ENCODE peak calls at places on chromosomes 12 and 14, in ten cellular contexts. B, O, Y, C, E, D, A, G, J and U are unnamed samples.

GRCh38 chr14:95727084-95727700 is 13.3 kb upstream of the TCL1A start:
- DNase-seq in B (no peak), O (no peak), Y (no peak), C (no peak), E (no peak), D (no peak), A (no peak), G (no peak), J (no peak), U (no peak)

GRCh38 chr12:74725154-74725553 is 187.5 kb downstream of the ATXN7L3B start:
- DNase-seq in B (no peak), O (no peak), Y (no peak), C (no peak), E (no peak), D (no peak), A (no peak), G (no peak), J (peak), U (no peak)

GRCh38 chr12:3727877-3728632 is 24.9 kb downstream of the CRACR2A start:
- DNase-seq in B (peak), O (no peak), Y (no peak), C (peak), E (no peak), D (no peak), A (no peak), G (peak), J (no peak), U (no peak)

GRCh38 chr12:113161415-113162016 is 12.0 kb downstream of the CFAP73 start:
- DNase-seq in B (no peak), O (no peak), Y (peak), C (no peak), E (peak), D (peak), A (no peak), G (no peak), J (no peak), U (no peak)

GRCh38 chr12:41509655-41510054 is 321.5 kb downstream of the PDZRN4 start:
- DNase-seq in B (no peak), O (no peak), Y (no peak), C (no peak), E (no peak), D (no peak), A (no peak), G (no peak), J (no peak), U (no peak)

GRCh38 chr12:7756993-7757392 is 8.0 kb upstream of the NANOGNB start:
- DNase-seq in B (no peak), O (no peak), Y (no peak), C (no peak), E (no peak), D (no peak), A (no peak), G (no peak), J (no peak), U (no peak)

GRCh38 chr12:3658327-3659163 is 94.4 kb downstream of the CRACR2A start:
- DNase-seq in B (peak), O (peak), Y (no peak), C (peak), E (peak), D (peak), A (peak), G (peak), J (no peak), U (no peak)

GRCh38 chr14:35944847-35945246 is 118.7 kb downstream of the BRMS1L start:
- DNase-seq in B (no peak), O (no peak), Y (no peak), C (no peak), E (peak), D (peak), A (no peak), G (no peak), J (peak), U (no peak)

GRCh38 chr12:52121848-52122838 is 42.6 kb downstream of the SMIM41 start:
- DNase-seq in B (peak), O (peak), Y (no peak), C (peak), E (peak), D (no peak), A (peak), G (peak), J (peak), U (peak)

GRCh38 chr14:71113376-71113775 is 206.1 kb downstream of the PCNX1 start:
- DNase-seq in B (peak), O (no peak), Y (no peak), C (no peak), E (no peak), D (no peak), A (no peak), G (no peak), J (no peak), U (no peak)

GRCh38 chr12:57320639-57321038 is 69.7 kb upstream of the STAC3 start:
- DNase-seq in B (no peak), O (no peak), Y (no peak), C (no peak), E (no peak), D (no peak), A (no peak), G (no peak), J (no peak), U (no peak)

GRCh38 chr12:63844391-63845341 is at the start of gene SRGAP1:
- DNase-seq in B (peak), O (no peak), Y (no peak), C (no peak), E (peak), D (peak), A (peak), G (no peak), J (peak), U (peak)

GRCh38 chr14:75205586-75205985 is 29.2 kb upstream of the TMED10 start:
- DNase-seq in B (peak), O (no peak), Y (no peak), C (no peak), E (no peak), D (no peak), A (no peak), G (no peak), J (no peak), U (no peak)

GRCh38 chr12:21677622-21678277 is 20.1 kb upstream of the LDHB start:
- DNase-seq in B (no peak), O (no peak), Y (no peak), C (no peak), E (no peak), D (no peak), A (no peak), G (no peak), J (no peak), U (no peak)

GRCh38 chr12:48973531-48973930 is 2.0 kb upstream of the WNT10B start:
- DNase-seq in B (peak), O (no peak), Y (no peak), C (no peak), E (no peak), D (no peak), A (peak), G (no peak), J (no peak), U (no peak)

GRCh38 chr14:96053236-96053599 is 14.1 kb downstream of the C14orf132 start:
- DNase-seq in B (no peak), O (no peak), Y (no peak), C (no peak), E (no peak), D (no peak), A (no peak), G (no peak), J (no peak), U (no peak)

GRCh38 chr12:28446031-28446430 is 255.8 kb downstream of the CCDC91 start:
- DNase-seq in B (no peak), O (no peak), Y (no peak), C (no peak), E (no peak), D (no peak), A (no peak), G (no peak), J (no peak), U (no peak)

GRCh38 chr12:100445081-100445481 is 28.6 kb upstream of the NR1H4 start:
- DNase-seq in B (no peak), O (no peak), Y (no peak), C (no peak), E (no peak), D (no peak), A (no peak), G (no peak), J (no peak), U (no peak)

GRCh38 chr14:100039903-100040302 is 25.3 kb upstream of the EVL start:
- DNase-seq in B (no peak), O (no peak), Y (no peak), C (no peak), E (no peak), D (no peak), A (no peak), G (no peak), J (no peak), U (no peak)

GRCh38 chr12:25558566-25558965 is 5.5 kb upstream of the LMNTD1 start:
- DNase-seq in B (peak), O (no peak), Y (no peak), C (no peak), E (no peak), D (no peak), A (no peak), G (no peak), J (no peak), U (no peak)

GRCh38 chr12:120236124-120236398 is 29.5 kb downstream of the PXN start:
- DNase-seq in B (no peak), O (no peak), Y (no peak), C (no peak), E (no peak), D (no peak), A (no peak), G (no peak), J (no peak), U (no peak)

GRCh38 chr12:10959777-10960176 is 20.7 kb upstream of the TAS2R14 start:
- DNase-seq in B (peak), O (no peak), Y (no peak), C (no peak), E (no peak), D (no peak), A (no peak), G (no peak), J (no peak), U (no peak)

GRCh38 chr12:94621662-94622359 is 28.5 kb downstream of the TMCC3 start:
- DNase-seq in B (peak), O (no peak), Y (no peak), C (no peak), E (no peak), D (peak), A (no peak), G (no peak), J (peak), U (no peak)

GRCh38 chr12:91276529-91276928 is 93.9 kb upstream of the DCN start:
- DNase-seq in B (peak), O (no peak), Y (no peak), C (no peak), E (no peak), D (no peak), A (no peak), G (no peak), J (no peak), U (no peak)

GRCh38 chr14:56797003-56797568 is 13.2 kb downstream of the OTX2 start:
- DNase-seq in B (no peak), O (no peak), Y (no peak), C (no peak), E (no peak), D (no peak), A (no peak), G (no peak), J (no peak), U (no peak)

GRCh38 chr14:58881433-58881832 is 243.7 kb downstream of the DACT1 start:
- DNase-seq in B (no peak), O (no peak), Y (no peak), C (no peak), E (no peak), D (no peak), A (no peak), G (no peak), J (no peak), U (no peak)

GRCh38 chr12:82505150-82505549 is 146.8 kb downstream of the METTL25 start:
- DNase-seq in B (no peak), O (no peak), Y (no peak), C (no peak), E (no peak), D (no peak), A (no peak), G (no peak), J (no peak), U (no peak)

GRCh38 chr12:104347374-104348075 is 44.0 kb downstream of the EID3 start:
- DNase-seq in B (peak), O (no peak), Y (no peak), C (no peak), E (no peak), D (no peak), A (no peak), G (no peak), J (no peak), U (no peak)

GRCh38 chr14:61555056-61555838 is 140.1 kb upstream of the HIF1A start:
- DNase-seq in B (peak), O (no peak), Y (no peak), C (no peak), E (no peak), D (no peak), A (no peak), G (no peak), J (no peak), U (no peak)

GRCh38 chr12:96719671-96720362 is 187.2 kb upstream of the NEDD1 start:
- DNase-seq in B (peak), O (no peak), Y (no peak), C (no peak), E (no peak), D (peak), A (no peak), G (no peak), J (peak), U (no peak)

GRCh38 chr14:96016761-96017160 is 22.4 kb upstream of the C14orf132 start:
- DNase-seq in B (no peak), O (no peak), Y (no peak), C (no peak), E (no peak), D (peak), A (no peak), G (no peak), J (no peak), U (no peak)

GRCh38 chr12:90234455-90234854 is 525.8 kb upstream of the ATP2B1 start:
- DNase-seq in B (peak), O (no peak), Y (no peak), C (no peak), E (no peak), D (no peak), A (no peak), G (no peak), J (no peak), U (no peak)

GRCh38 chr14:32006267-32007110 is 70.6 kb upstream of the ARHGAP5 start:
- DNase-seq in B (no peak), O (no peak), Y (no peak), C (no peak), E (no peak), D (no peak), A (no peak), G (no peak), J (peak), U (no peak)

GRCh38 chr14:22070119-22070982 is 396.7 kb upstream of the OR4E1 start:
- DNase-seq in B (no peak), O (peak), Y (no peak), C (peak), E (no peak), D (no peak), A (peak), G (peak), J (no peak), U (no peak)